ENCODE peak calls at places on chromosomes 3 and 15, in eight cellular contexts. Z, U, C, S, I, Y, T and M are unnamed samples.
A peak's percentile ranks its signal among the peaks of the same experiment; 100 is the strongest.

GRCh38 chr3:65996605-65997004 is 42.1 kb downstream of the MAGI1 start:
- DNase-seq in Z (no peak), U (peak; percentile 76), C (no peak), S (no peak), I (no peak), Y (no peak), T (no peak), M (no peak)

GRCh38 chr15:59349715-59350420 is 22.8 kb downstream of the MYO1E start:
- DNase-seq in Z (no peak), U (peak; percentile 66), C (no peak), S (peak; percentile 77), I (peak; percentile 71), Y (no peak), T (no peak), M (no peak)

GRCh38 chr15:40029979-40030893 is 8.7 kb downstream of the SRP14 start:
- DNase-seq in Z (no peak), U (no peak), C (peak; percentile 69), S (peak; percentile 28), I (no peak), Y (no peak), T (no peak), M (peak; percentile 45)

GRCh38 chr3:100184960-100185566 is 70.8 kb upstream of the FILIP1L start:
- DNase-seq in Z (no peak), U (no peak), C (no peak), S (peak; percentile 14), I (no peak), Y (no peak), T (no peak), M (no peak)

GRCh38 chr15:81485806-81486205 is 111.8 kb upstream of the TMC3 start:
- DNase-seq in Z (no peak), U (no peak), C (no peak), S (no peak), I (no peak), Y (no peak), T (no peak), M (peak; percentile 34)

GRCh38 chr15:40044717-40045571 is 6.0 kb upstream of the SRP14 start:
- DNase-seq in Z (peak; percentile 94), U (peak; percentile 95), C (peak; percentile 96), S (peak; percentile 80), I (peak; percentile 87), Y (peak; percentile 84), T (peak; percentile 93), M (peak; percentile 90)

GRCh38 chr3:108006077-108006675 is 84.7 kb downstream of the CD47 start:
- DNase-seq in Z (no peak), U (peak; percentile 57), C (peak; percentile 88), S (peak; percentile 15), I (peak; percentile 68), Y (no peak), T (no peak), M (peak; percentile 12)

GRCh38 chr3:157782236-157782635 is 279.0 kb upstream of the VEPH1 start:
- DNase-seq in Z (no peak), U (no peak), C (no peak), S (no peak), I (no peak), Y (no peak), T (no peak), M (no peak)

GRCh38 chr15:67241132-67241855 is 13.2 kb downstream of the AAGAB start:
- DNase-seq in Z (no peak), U (no peak), C (no peak), S (no peak), I (no peak), Y (no peak), T (no peak), M (no peak)

GRCh38 chr15:99755692-99756409 is 22.6 kb upstream of the LYSMD4 start:
- DNase-seq in Z (peak; percentile 60), U (peak; percentile 41), C (peak; percentile 58), S (peak; percentile 78), I (peak; percentile 50), Y (peak; percentile 30), T (peak; percentile 66), M (peak; percentile 58)

GRCh38 chr3:159877924-159878323 is 110.7 kb upstream of the IL12A start:
- DNase-seq in Z (no peak), U (no peak), C (no peak), S (no peak), I (no peak), Y (no peak), T (no peak), M (no peak)

GRCh38 chr3:194740859-194741486 is 55.3 kb downstream of the FAM43A start:
- DNase-seq in Z (no peak), U (peak; percentile 46), C (no peak), S (peak; percentile 9), I (no peak), Y (no peak), T (no peak), M (no peak)

GRCh38 chr3:156381253-156381652 is 173.7 kb downstream of the SSR3 start:
- DNase-seq in Z (no peak), U (no peak), C (no peak), S (no peak), I (no peak), Y (no peak), T (no peak), M (no peak)

GRCh38 chr15:76398301-76398700 is 61.7 kb downstream of the ISL2 start:
- DNase-seq in Z (no peak), U (peak; percentile 36), C (no peak), S (no peak), I (no peak), Y (no peak), T (no peak), M (no peak)

GRCh38 chr3:14909250-14909649 is 38.1 kb upstream of the NR2C2 start:
- DNase-seq in Z (no peak), U (no peak), C (no peak), S (no peak), I (no peak), Y (no peak), T (no peak), M (no peak)

GRCh38 chr3:40701016-40701588 is 176.3 kb downstream of the ZNF621 start:
- DNase-seq in Z (no peak), U (no peak), C (no peak), S (no peak), I (no peak), Y (no peak), T (no peak), M (no peak)

GRCh38 chr3:25427155-25428002 is 684 bp upstream of the RARB start:
- DNase-seq in Z (no peak), U (no peak), C (no peak), S (peak; percentile 47), I (no peak), Y (no peak), T (no peak), M (no peak)

GRCh38 chr3:114632757-114633424 is 339.1 kb downstream of the TIGIT start:
- DNase-seq in Z (no peak), U (no peak), C (no peak), S (no peak), I (no peak), Y (no peak), T (no peak), M (no peak)

GRCh38 chr3:158731938-158732855 is at the start of gene RARRES1:
- DNase-seq in Z (peak; percentile 86), U (peak; percentile 76), C (peak; percentile 78), S (peak; percentile 71), I (peak; percentile 69), Y (peak; percentile 72), T (peak; percentile 80), M (peak; percentile 64)

GRCh38 chr3:51024121-51024520 is 349.4 kb downstream of the DOCK3 start:
- DNase-seq in Z (no peak), U (no peak), C (no peak), S (peak; percentile 1), I (no peak), Y (no peak), T (no peak), M (no peak)

GRCh38 chr3:181265750-181266333 is 276.3 kb upstream of the DNAJC19 start:
- DNase-seq in Z (no peak), U (no peak), C (no peak), S (peak; percentile 1), I (no peak), Y (no peak), T (no peak), M (no peak)

GRCh38 chr15:98025237-98025636 is 64.7 kb downstream of the ARRDC4 start:
- DNase-seq in Z (no peak), U (no peak), C (no peak), S (peak; percentile 5), I (no peak), Y (no peak), T (no peak), M (no peak)

DNA sequence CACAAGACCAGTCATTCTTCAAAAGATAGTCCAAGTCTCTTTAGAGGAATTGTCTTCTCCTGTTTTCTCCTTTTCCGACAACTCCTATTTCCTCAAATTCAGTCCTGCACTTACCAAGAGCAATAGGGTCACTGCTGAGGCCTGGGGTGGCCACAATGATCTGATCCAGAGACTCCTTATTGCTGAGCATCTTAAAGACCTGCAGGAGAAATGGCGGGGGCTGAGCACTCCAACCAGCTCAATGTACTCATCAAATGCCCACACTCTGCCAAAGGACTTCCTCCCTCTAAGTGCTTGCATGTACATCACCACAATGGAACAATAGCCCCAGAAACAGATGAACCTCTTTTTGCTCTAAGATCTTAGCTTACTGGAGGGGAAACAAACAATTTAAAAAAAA is 9.6 kb downstream of the UBL7 start:
- DNase-seq in Z (no peak), U (no peak), C (no peak), S (no peak), I (no peak), Y (no peak), T (no peak), M (no peak)
- H3K36me3 ChIP-seq in Z (no peaks in the 10 kb centered on the region), U (peaks cover 29% of the 10 kb centered on the region), C (peaks cover 16% of the 10 kb centered on the region), S (peaks cover 9% of the 10 kb centered on the region), I (no peaks in the 10 kb centered on the region), Y (no peaks in the 10 kb centered on the region), T (peaks cover 13% of the 10 kb centered on the region), M (peaks cover 4% of the 10 kb centered on the region)

GRCh38 chr3:129892857-129893615 is 475 bp downstream of the TMCC1 start:
- DNase-seq in Z (peak; percentile 87), U (no peak), C (peak; percentile 38), S (peak; percentile 12), I (peak; percentile 67), Y (peak; percentile 58), T (no peak), M (peak; percentile 81)
- TF ChIP-seq CTCF in Z (no peak), U (peak; percentile 9), C (no peak), S (no peak), I (peak; percentile 33), Y (no peak), T (no peak), M (peak; percentile 11)

GRCh38 chr3:33826688-33827087 is 28.3 kb downstream of the PDCD6IP start:
- DNase-seq in Z (no peak), U (no peak), C (no peak), S (peak; percentile 8), I (no peak), Y (no peak), T (no peak), M (no peak)
- H3K36me3 ChIP-seq in Z (no peaks in the 10 kb centered on the region), U (peaks cover 7% of the 10 kb centered on the region), C (peaks cover 4% of the 10 kb centered on the region), S (no peaks in the 10 kb centered on the region), I (no peaks in the 10 kb centered on the region), Y (no peaks in the 10 kb centered on the region), T (peaks cover 2% of the 10 kb centered on the region), M (no peaks in the 10 kb centered on the region)

DNA sequence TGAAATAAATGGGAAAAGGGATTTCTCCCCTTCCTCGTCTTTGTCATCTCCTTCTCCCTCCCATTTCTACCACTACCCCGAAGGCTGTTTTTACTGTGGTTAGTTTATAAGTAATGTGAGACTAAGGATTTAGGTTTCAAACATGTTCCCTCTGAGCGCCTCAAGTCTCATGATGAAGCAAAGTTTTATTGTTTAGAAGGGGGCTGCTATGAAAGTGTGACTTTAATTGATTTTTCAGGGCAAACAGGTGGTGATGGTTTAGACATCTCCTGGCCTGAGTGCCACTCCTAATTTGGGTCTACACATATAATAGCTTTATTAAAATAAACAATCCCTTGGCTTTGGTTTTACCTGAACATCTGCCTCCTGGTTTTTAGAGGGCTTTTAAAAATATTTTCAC is 185.5 kb downstream of the MCTP2 start:
- DNase-seq in Z (no peak), U (no peak), C (no peak), S (no peak), I (no peak), Y (no peak), T (no peak), M (no peak)
- TF ChIP-seq CTCF in Z (no peak), U (no peak), C (no peak), S (no peak), I (no peak), Y (no peak), T (no peak), M (no peak)